ENCODE peak calls at places on chromosomes 4 and X, in ten cellular contexts. One of them, this sample, is unnamed.

GRCh38 chrX:12701625-12702024 is 89.6 kb upstream of the PRPS2 start:
- DNase-seq in sciatic nerve: no peak
- DNase-seq in colonic mucosa: peak; percentile 38
- DNase-seq in non-pigmented ciliary epithelial cell: peak; percentile 32
- DNase-seq in stimulated activated CD4-positive, alpha-beta T cell treated with anti-CD3 and anti-CD28 coated beads, Interleukin-2, amount 100 ng/mL, for 24 hours: peak; percentile 38
- DNase-seq in HTR-8/SVneo: peak; percentile 41
- DNase-seq in GM12891: peak; percentile 15
- DNase-seq in activated T-helper 1 cell treated with Interleukin-2 at 50 U/mL for 16 hours: no peak
- DNase-seq in lung microvascular endothelial cell: peak; percentile 61
- DNase-seq in AG08396: peak; percentile 48
- DNase-seq in this sample: no peak

GRCh38 chr4:109967798-109968520 is 55.3 kb downstream of the EGF start:
- DNase-seq in stimulated activated CD4-positive, alpha-beta T cell treated with anti-CD3 and anti-CD28 coated beads, Interleukin-2, amount 100 ng/mL, for 24 hours: no peak
- DNase-seq in colonic mucosa: peak; percentile 36
- DNase-seq in lung microvascular endothelial cell: peak; percentile 55
- DNase-seq in GM12891: no peak
- DNase-seq in non-pigmented ciliary epithelial cell: peak; percentile 18
- DNase-seq in sciatic nerve: no peak
- DNase-seq in AG08396: no peak
- DNase-seq in HTR-8/SVneo: no peak
- DNase-seq in activated T-helper 1 cell treated with Interleukin-2 at 50 U/mL for 16 hours: no peak
- DNase-seq in this sample: peak; percentile 60

GRCh38 chrX:13254076-13254785 is 65.6 kb downstream of the ATXN3L start:
- DNase-seq in HTR-8/SVneo: peak; percentile 48
- DNase-seq in non-pigmented ciliary epithelial cell: no peak
- DNase-seq in activated T-helper 1 cell treated with Interleukin-2 at 50 U/mL for 16 hours: no peak
- DNase-seq in GM12891: no peak
- DNase-seq in AG08396: no peak
- DNase-seq in lung microvascular endothelial cell: peak; percentile 51
- DNase-seq in sciatic nerve: no peak
- DNase-seq in colonic mucosa: no peak
- DNase-seq in stimulated activated CD4-positive, alpha-beta T cell treated with anti-CD3 and anti-CD28 coated beads, Interleukin-2, amount 100 ng/mL, for 24 hours: no peak
- DNase-seq in this sample: no peak

GRCh38 chr4:57048590-57049304 is 61.4 kb downstream of the IGFBP7 start:
- DNase-seq in AG08396: no peak
- DNase-seq in activated T-helper 1 cell treated with Interleukin-2 at 50 U/mL for 16 hours: no peak
- DNase-seq in lung microvascular endothelial cell: peak; percentile 52
- DNase-seq in colonic mucosa: no peak
- DNase-seq in non-pigmented ciliary epithelial cell: no peak
- DNase-seq in sciatic nerve: no peak
- DNase-seq in GM12891: no peak
- DNase-seq in HTR-8/SVneo: no peak
- DNase-seq in stimulated activated CD4-positive, alpha-beta T cell treated with anti-CD3 and anti-CD28 coated beads, Interleukin-2, amount 100 ng/mL, for 24 hours: no peak
- DNase-seq in this sample: no peak

GRCh38 chr4:91113130-91113706 is 986.0 kb downstream of the CCSER1 start:
- DNase-seq in colonic mucosa: no peak
- DNase-seq in lung microvascular endothelial cell: peak; percentile 1
- DNase-seq in non-pigmented ciliary epithelial cell: peak; percentile 4
- DNase-seq in activated T-helper 1 cell treated with Interleukin-2 at 50 U/mL for 16 hours: no peak
- DNase-seq in HTR-8/SVneo: peak; percentile 2
- DNase-seq in GM12891: peak; percentile 4
- DNase-seq in AG08396: peak; percentile 2
- DNase-seq in sciatic nerve: no peak
- DNase-seq in stimulated activated CD4-positive, alpha-beta T cell treated with anti-CD3 and anti-CD28 coated beads, Interleukin-2, amount 100 ng/mL, for 24 hours: no peak
- DNase-seq in this sample: no peak

GRCh38 chr4:15702941-15703403 is at the start of gene BST1:
- DNase-seq in activated T-helper 1 cell treated with Interleukin-2 at 50 U/mL for 16 hours: peak; percentile 22
- DNase-seq in AG08396: peak; percentile 62
- DNase-seq in sciatic nerve: peak; percentile 79
- DNase-seq in lung microvascular endothelial cell: peak; percentile 64
- DNase-seq in colonic mucosa: peak; percentile 89
- DNase-seq in HTR-8/SVneo: no peak
- DNase-seq in non-pigmented ciliary epithelial cell: no peak
- DNase-seq in stimulated activated CD4-positive, alpha-beta T cell treated with anti-CD3 and anti-CD28 coated beads, Interleukin-2, amount 100 ng/mL, for 24 hours: peak; percentile 62
- DNase-seq in GM12891: peak; percentile 29
- DNase-seq in this sample: peak; percentile 89

GRCh38 chr4:108881190-108881589 is 118.3 kb upstream of the ETNPPL start:
- DNase-seq in GM12891: no peak
- DNase-seq in AG08396: no peak
- DNase-seq in non-pigmented ciliary epithelial cell: peak; percentile 93
- DNase-seq in activated T-helper 1 cell treated with Interleukin-2 at 50 U/mL for 16 hours: no peak
- DNase-seq in HTR-8/SVneo: no peak
- DNase-seq in sciatic nerve: no peak
- DNase-seq in colonic mucosa: no peak
- DNase-seq in lung microvascular endothelial cell: peak; percentile 94
- DNase-seq in stimulated activated CD4-positive, alpha-beta T cell treated with anti-CD3 and anti-CD28 coated beads, Interleukin-2, amount 100 ng/mL, for 24 hours: no peak
- DNase-seq in this sample: no peak

GRCh38 chr4:87853108-87853507 is 20.3 kb downstream of the MEPE start:
- DNase-seq in activated T-helper 1 cell treated with Interleukin-2 at 50 U/mL for 16 hours: no peak
- DNase-seq in colonic mucosa: no peak
- DNase-seq in AG08396: peak; percentile 31
- DNase-seq in stimulated activated CD4-positive, alpha-beta T cell treated with anti-CD3 and anti-CD28 coated beads, Interleukin-2, amount 100 ng/mL, for 24 hours: no peak
- DNase-seq in GM12891: no peak
- DNase-seq in sciatic nerve: no peak
- DNase-seq in lung microvascular endothelial cell: peak; percentile 63
- DNase-seq in HTR-8/SVneo: no peak
- DNase-seq in non-pigmented ciliary epithelial cell: no peak
- DNase-seq in this sample: no peak

GRCh38 chr4:148126825-148127224 is 315.4 kb downstream of the NR3C2 start:
- DNase-seq in HTR-8/SVneo: no peak
- DNase-seq in AG08396: peak; percentile 13
- DNase-seq in activated T-helper 1 cell treated with Interleukin-2 at 50 U/mL for 16 hours: no peak
- DNase-seq in lung microvascular endothelial cell: no peak
- DNase-seq in sciatic nerve: no peak
- DNase-seq in stimulated activated CD4-positive, alpha-beta T cell treated with anti-CD3 and anti-CD28 coated beads, Interleukin-2, amount 100 ng/mL, for 24 hours: no peak
- DNase-seq in GM12891: no peak
- DNase-seq in colonic mucosa: no peak
- DNase-seq in non-pigmented ciliary epithelial cell: no peak
- DNase-seq in this sample: no peak

GRCh38 chrX:153657161-153657560 is 10.2 kb downstream of the DUSP9 start:
- DNase-seq in AG08396: no peak
- DNase-seq in activated T-helper 1 cell treated with Interleukin-2 at 50 U/mL for 16 hours: no peak
- DNase-seq in lung microvascular endothelial cell: no peak
- DNase-seq in HTR-8/SVneo: no peak
- DNase-seq in sciatic nerve: no peak
- DNase-seq in GM12891: no peak
- DNase-seq in non-pigmented ciliary epithelial cell: no peak
- DNase-seq in colonic mucosa: no peak
- DNase-seq in stimulated activated CD4-positive, alpha-beta T cell treated with anti-CD3 and anti-CD28 coated beads, Interleukin-2, amount 100 ng/mL, for 24 hours: no peak
- DNase-seq in this sample: no peak

GRCh38 chr4:65383589-65384305 is 286.5 kb downstream of the EPHA5 start:
- DNase-seq in activated T-helper 1 cell treated with Interleukin-2 at 50 U/mL for 16 hours: no peak
- DNase-seq in stimulated activated CD4-positive, alpha-beta T cell treated with anti-CD3 and anti-CD28 coated beads, Interleukin-2, amount 100 ng/mL, for 24 hours: no peak
- DNase-seq in HTR-8/SVneo: peak; percentile 2
- DNase-seq in GM12891: no peak
- DNase-seq in AG08396: no peak
- DNase-seq in sciatic nerve: no peak
- DNase-seq in colonic mucosa: no peak
- DNase-seq in non-pigmented ciliary epithelial cell: peak; percentile 38
- DNase-seq in lung microvascular endothelial cell: peak; percentile 76
- DNase-seq in this sample: no peak

GRCh38 chr4:80202190-80202711 is 4.9 kb downstream of the PRDM8 start:
- DNase-seq in lung microvascular endothelial cell: peak; percentile 74
- DNase-seq in non-pigmented ciliary epithelial cell: no peak
- DNase-seq in GM12891: peak; percentile 78
- DNase-seq in colonic mucosa: peak; percentile 87
- DNase-seq in AG08396: peak; percentile 90
- DNase-seq in activated T-helper 1 cell treated with Interleukin-2 at 50 U/mL for 16 hours: peak; percentile 66
- DNase-seq in HTR-8/SVneo: peak; percentile 51
- DNase-seq in stimulated activated CD4-positive, alpha-beta T cell treated with anti-CD3 and anti-CD28 coated beads, Interleukin-2, amount 100 ng/mL, for 24 hours: peak; percentile 85
- DNase-seq in sciatic nerve: peak; percentile 93
- DNase-seq in this sample: peak; percentile 89

GRCh38 chr4:146488495-146489174 is 33.1 kb downstream of the SLC10A7 start:
- DNase-seq in activated T-helper 1 cell treated with Interleukin-2 at 50 U/mL for 16 hours: no peak
- DNase-seq in stimulated activated CD4-positive, alpha-beta T cell treated with anti-CD3 and anti-CD28 coated beads, Interleukin-2, amount 100 ng/mL, for 24 hours: no peak
- DNase-seq in colonic mucosa: no peak
- DNase-seq in sciatic nerve: no peak
- DNase-seq in lung microvascular endothelial cell: peak; percentile 86
- DNase-seq in GM12891: no peak
- DNase-seq in AG08396: no peak
- DNase-seq in non-pigmented ciliary epithelial cell: peak; percentile 40
- DNase-seq in HTR-8/SVneo: no peak
- DNase-seq in this sample: peak; percentile 8

GRCh38 chrX:139246295-139246694 is 284.2 kb upstream of the F9 start:
- DNase-seq in lung microvascular endothelial cell: no peak
- DNase-seq in activated T-helper 1 cell treated with Interleukin-2 at 50 U/mL for 16 hours: no peak
- DNase-seq in stimulated activated CD4-positive, alpha-beta T cell treated with anti-CD3 and anti-CD28 coated beads, Interleukin-2, amount 100 ng/mL, for 24 hours: no peak
- DNase-seq in colonic mucosa: no peak
- DNase-seq in GM12891: no peak
- DNase-seq in AG08396: no peak
- DNase-seq in HTR-8/SVneo: no peak
- DNase-seq in sciatic nerve: no peak
- DNase-seq in non-pigmented ciliary epithelial cell: no peak
- DNase-seq in this sample: no peak

GRCh38 chrX:4671344-4671743 is 957.9 kb upstream of the PRKX start:
- DNase-seq in lung microvascular endothelial cell: no peak
- DNase-seq in GM12891: no peak
- DNase-seq in non-pigmented ciliary epithelial cell: no peak
- DNase-seq in sciatic nerve: no peak
- DNase-seq in colonic mucosa: no peak
- DNase-seq in activated T-helper 1 cell treated with Interleukin-2 at 50 U/mL for 16 hours: no peak
- DNase-seq in HTR-8/SVneo: no peak
- DNase-seq in AG08396: no peak
- DNase-seq in stimulated activated CD4-positive, alpha-beta T cell treated with anti-CD3 and anti-CD28 coated beads, Interleukin-2, amount 100 ng/mL, for 24 hours: no peak
- DNase-seq in this sample: no peak

GRCh38 chr4:176883681-176884418 is 91.1 kb upstream of the VEGFC start:
- DNase-seq in stimulated activated CD4-positive, alpha-beta T cell treated with anti-CD3 and anti-CD28 coated beads, Interleukin-2, amount 100 ng/mL, for 24 hours: no peak
- DNase-seq in lung microvascular endothelial cell: peak; percentile 21
- DNase-seq in activated T-helper 1 cell treated with Interleukin-2 at 50 U/mL for 16 hours: no peak
- DNase-seq in non-pigmented ciliary epithelial cell: peak; percentile 75
- DNase-seq in AG08396: peak; percentile 30
- DNase-seq in sciatic nerve: no peak
- DNase-seq in HTR-8/SVneo: peak; percentile 55
- DNase-seq in colonic mucosa: no peak
- DNase-seq in GM12891: no peak
- DNase-seq in this sample: no peak

GRCh38 chr4:73740353-73740778 is at the start of gene CXCL8:
- DNase-seq in sciatic nerve: peak; percentile 75
- DNase-seq in activated T-helper 1 cell treated with Interleukin-2 at 50 U/mL for 16 hours: no peak
- DNase-seq in HTR-8/SVneo: no peak
- DNase-seq in AG08396: peak; percentile 13
- DNase-seq in non-pigmented ciliary epithelial cell: peak; percentile 94
- DNase-seq in colonic mucosa: peak; percentile 87
- DNase-seq in GM12891: no peak
- DNase-seq in lung microvascular endothelial cell: peak; percentile 98
- DNase-seq in stimulated activated CD4-positive, alpha-beta T cell treated with anti-CD3 and anti-CD28 coated beads, Interleukin-2, amount 100 ng/mL, for 24 hours: no peak
- DNase-seq in this sample: peak; percentile 71

GRCh38 chr4:85825937-85826678 is 351.2 kb downstream of the ARHGAP24 start:
- DNase-seq in HTR-8/SVneo: peak; percentile 25
- DNase-seq in stimulated activated CD4-positive, alpha-beta T cell treated with anti-CD3 and anti-CD28 coated beads, Interleukin-2, amount 100 ng/mL, for 24 hours: no peak
- DNase-seq in non-pigmented ciliary epithelial cell: no peak
- DNase-seq in GM12891: no peak
- DNase-seq in sciatic nerve: no peak
- DNase-seq in colonic mucosa: peak; percentile 41
- DNase-seq in AG08396: peak; percentile 50
- DNase-seq in lung microvascular endothelial cell: peak; percentile 46
- DNase-seq in activated T-helper 1 cell treated with Interleukin-2 at 50 U/mL for 16 hours: no peak
- DNase-seq in this sample: no peak

GRCh38 chr4:134200811-134201215 is 776 bp downstream of the PABPC4L start:
- DNase-seq in sciatic nerve: no peak
- DNase-seq in non-pigmented ciliary epithelial cell: no peak
- DNase-seq in HTR-8/SVneo: no peak
- DNase-seq in GM12891: no peak
- DNase-seq in activated T-helper 1 cell treated with Interleukin-2 at 50 U/mL for 16 hours: no peak
- DNase-seq in colonic mucosa: no peak
- DNase-seq in lung microvascular endothelial cell: no peak
- DNase-seq in AG08396: peak; percentile 5
- DNase-seq in stimulated activated CD4-positive, alpha-beta T cell treated with anti-CD3 and anti-CD28 coated beads, Interleukin-2, amount 100 ng/mL, for 24 hours: no peak
- DNase-seq in this sample: no peak

GRCh38 chr4:40564815-40565505 is 64.7 kb downstream of the RBM47 start:
- DNase-seq in GM12891: no peak
- DNase-seq in lung microvascular endothelial cell: no peak
- DNase-seq in HTR-8/SVneo: no peak
- DNase-seq in colonic mucosa: no peak
- DNase-seq in activated T-helper 1 cell treated with Interleukin-2 at 50 U/mL for 16 hours: no peak
- DNase-seq in non-pigmented ciliary epithelial cell: no peak
- DNase-seq in stimulated activated CD4-positive, alpha-beta T cell treated with anti-CD3 and anti-CD28 coated beads, Interleukin-2, amount 100 ng/mL, for 24 hours: no peak
- DNase-seq in sciatic nerve: no peak
- DNase-seq in AG08396: no peak
- DNase-seq in this sample: no peak

GRCh38 chrX:108439961-108440696 is 491 bp downstream of the COL4A5 start:
- DNase-seq in GM12891: no peak
- DNase-seq in lung microvascular endothelial cell: peak; percentile 47
- DNase-seq in stimulated activated CD4-positive, alpha-beta T cell treated with anti-CD3 and anti-CD28 coated beads, Interleukin-2, amount 100 ng/mL, for 24 hours: no peak
- DNase-seq in sciatic nerve: peak; percentile 54
- DNase-seq in AG08396: peak; percentile 21
- DNase-seq in HTR-8/SVneo: no peak
- DNase-seq in activated T-helper 1 cell treated with Interleukin-2 at 50 U/mL for 16 hours: no peak
- DNase-seq in non-pigmented ciliary epithelial cell: no peak
- DNase-seq in colonic mucosa: no peak
- DNase-seq in this sample: no peak

GRCh38 chr4:173835863-173836262 is 305.8 kb upstream of the HAND2 start:
- DNase-seq in stimulated activated CD4-positive, alpha-beta T cell treated with anti-CD3 and anti-CD28 coated beads, Interleukin-2, amount 100 ng/mL, for 24 hours: no peak
- DNase-seq in lung microvascular endothelial cell: no peak
- DNase-seq in sciatic nerve: no peak
- DNase-seq in colonic mucosa: no peak
- DNase-seq in HTR-8/SVneo: no peak
- DNase-seq in GM12891: no peak
- DNase-seq in non-pigmented ciliary epithelial cell: no peak
- DNase-seq in AG08396: peak; percentile 8
- DNase-seq in activated T-helper 1 cell treated with Interleukin-2 at 50 U/mL for 16 hours: no peak
- DNase-seq in this sample: no peak

GRCh38 chr4:158202475-158202874 is 7.8 kb upstream of the TMEM144 start:
- DNase-seq in colonic mucosa: no peak
- DNase-seq in lung microvascular endothelial cell: no peak
- DNase-seq in activated T-helper 1 cell treated with Interleukin-2 at 50 U/mL for 16 hours: no peak
- DNase-seq in stimulated activated CD4-positive, alpha-beta T cell treated with anti-CD3 and anti-CD28 coated beads, Interleukin-2, amount 100 ng/mL, for 24 hours: no peak
- DNase-seq in HTR-8/SVneo: no peak
- DNase-seq in AG08396: no peak
- DNase-seq in non-pigmented ciliary epithelial cell: no peak
- DNase-seq in sciatic nerve: no peak
- DNase-seq in GM12891: no peak
- DNase-seq in this sample: no peak

GRCh38 chrX:82961129-82961528 is 547.0 kb upstream of the POU3F4 start:
- DNase-seq in stimulated activated CD4-positive, alpha-beta T cell treated with anti-CD3 and anti-CD28 coated beads, Interleukin-2, amount 100 ng/mL, for 24 hours: no peak
- DNase-seq in sciatic nerve: no peak
- DNase-seq in non-pigmented ciliary epithelial cell: no peak
- DNase-seq in HTR-8/SVneo: no peak
- DNase-seq in AG08396: no peak
- DNase-seq in GM12891: no peak
- DNase-seq in lung microvascular endothelial cell: no peak
- DNase-seq in activated T-helper 1 cell treated with Interleukin-2 at 50 U/mL for 16 hours: no peak
- DNase-seq in colonic mucosa: no peak
- DNase-seq in this sample: no peak

GRCh38 chr4:54255881-54256280 is 26.8 kb downstream of the PDGFRA start:
- DNase-seq in GM12891: no peak
- DNase-seq in non-pigmented ciliary epithelial cell: no peak
- DNase-seq in sciatic nerve: no peak
- DNase-seq in activated T-helper 1 cell treated with Interleukin-2 at 50 U/mL for 16 hours: no peak
- DNase-seq in HTR-8/SVneo: no peak
- DNase-seq in lung microvascular endothelial cell: no peak
- DNase-seq in AG08396: no peak
- DNase-seq in stimulated activated CD4-positive, alpha-beta T cell treated with anti-CD3 and anti-CD28 coated beads, Interleukin-2, amount 100 ng/mL, for 24 hours: no peak
- DNase-seq in colonic mucosa: no peak
- DNase-seq in this sample: no peak

GRCh38 chr4:7377223-7377865 is 57.4 kb downstream of the PSAPL1 start:
- DNase-seq in non-pigmented ciliary epithelial cell: no peak
- DNase-seq in GM12891: no peak
- DNase-seq in colonic mucosa: no peak
- DNase-seq in HTR-8/SVneo: no peak
- DNase-seq in lung microvascular endothelial cell: no peak
- DNase-seq in AG08396: no peak
- DNase-seq in activated T-helper 1 cell treated with Interleukin-2 at 50 U/mL for 16 hours: no peak
- DNase-seq in sciatic nerve: no peak
- DNase-seq in stimulated activated CD4-positive, alpha-beta T cell treated with anti-CD3 and anti-CD28 coated beads, Interleukin-2, amount 100 ng/mL, for 24 hours: no peak
- DNase-seq in this sample: no peak

GRCh38 chr4:176902710-176903323 is 110.1 kb upstream of the VEGFC start:
- DNase-seq in GM12891: no peak
- DNase-seq in sciatic nerve: no peak
- DNase-seq in non-pigmented ciliary epithelial cell: peak; percentile 92
- DNase-seq in lung microvascular endothelial cell: peak; percentile 87
- DNase-seq in activated T-helper 1 cell treated with Interleukin-2 at 50 U/mL for 16 hours: no peak
- DNase-seq in AG08396: peak; percentile 38
- DNase-seq in HTR-8/SVneo: peak; percentile 39
- DNase-seq in colonic mucosa: no peak
- DNase-seq in stimulated activated CD4-positive, alpha-beta T cell treated with anti-CD3 and anti-CD28 coated beads, Interleukin-2, amount 100 ng/mL, for 24 hours: no peak
- DNase-seq in this sample: no peak

GRCh38 chrX:134880866-134881265 is 109.9 kb upstream of the SMIM10 start:
- DNase-seq in colonic mucosa: no peak
- DNase-seq in sciatic nerve: no peak
- DNase-seq in GM12891: no peak
- DNase-seq in lung microvascular endothelial cell: no peak
- DNase-seq in HTR-8/SVneo: no peak
- DNase-seq in non-pigmented ciliary epithelial cell: no peak
- DNase-seq in activated T-helper 1 cell treated with Interleukin-2 at 50 U/mL for 16 hours: no peak
- DNase-seq in AG08396: peak; percentile 16
- DNase-seq in stimulated activated CD4-positive, alpha-beta T cell treated with anti-CD3 and anti-CD28 coated beads, Interleukin-2, amount 100 ng/mL, for 24 hours: no peak
- DNase-seq in this sample: no peak